ENCODE peak calls at places on chromosomes 13 and 19, in nine cellular contexts. R is GM12865, F is endothelial cell, E is kidney epithelial cell, Z is stomach, O is fibroblast of pulmonary artery, W is neural crest cell, X is lower lobe of right lung, V is IMR-90. L is an unnamed sample.

GRCh38 chr19:6161271-6161850 is 25.9 kb downstream of the ACSBG2 start:
- DNase-seq in R (peak; percentile 83), F (no peak), E (no peak), Z (no peak), O (no peak), W (no peak), X (peak; percentile 68), V (no peak), L (peak; percentile 92)

GRCh38 chr19:48975947-48976847 is 11.1 kb downstream of the FTL start:
- DNase-seq in R (peak; percentile 65), F (peak; percentile 47), E (no peak), Z (no peak), O (no peak), W (peak; percentile 41), X (no peak), V (no peak), L (peak; percentile 20)

GRCh38 chr19:55283548-55284393 is at the start of gene BRSK1:
- DNase-seq in R (no peak), F (peak; percentile 54), E (no peak), Z (peak; percentile 35), O (peak; percentile 60), W (peak; percentile 65), X (no peak), V (peak; percentile 61), L (no peak)

GRCh38 chr13:93023929-93024328 is 202.7 kb upstream of the GPC6 start:
- DNase-seq in R (no peak), F (no peak), E (no peak), Z (no peak), O (no peak), W (no peak), X (no peak), V (no peak), L (no peak)

GRCh38 chr19:47310819-47311218 is 1.2 kb downstream of the C5AR1 start:
- DNase-seq in R (no peak), F (no peak), E (no peak), Z (peak; percentile 54), O (peak; percentile 46), W (no peak), X (peak; percentile 84), V (peak; percentile 21), L (peak; percentile 94)

GRCh38 chr13:76723551-76724232 is 162.5 kb downstream of the KCTD12 start:
- DNase-seq in R (peak; percentile 56), F (no peak), E (peak; percentile 37), Z (no peak), O (peak; percentile 94), W (no peak), X (peak; percentile 55), V (peak; percentile 89), L (peak; percentile 48)

GRCh38 chr13:30647824-30648521 is 30.3 kb downstream of the USPL1 start:
- DNase-seq in R (no peak), F (no peak), E (no peak), Z (no peak), O (no peak), W (no peak), X (no peak), V (no peak), L (no peak)

GRCh38 chr13:70856706-70857105 is 748.5 kb upstream of the KLHL1 start:
- DNase-seq in R (no peak), F (no peak), E (no peak), Z (no peak), O (no peak), W (no peak), X (no peak), V (no peak), L (no peak)

GRCh38 chr19:2666344-2666994 is 36.0 kb downstream of the GNG7 start:
- DNase-seq in R (no peak), F (no peak), E (no peak), Z (no peak), O (no peak), W (no peak), X (no peak), V (no peak), L (no peak)

GRCh38 chr19:2661615-2662014 is 40.9 kb downstream of the GNG7 start:
- DNase-seq in R (peak; percentile 51), F (no peak), E (no peak), Z (no peak), O (no peak), W (no peak), X (no peak), V (no peak), L (no peak)

GRCh38 chr19:2659856-2660432 is 42.5 kb downstream of the GNG7 start:
- DNase-seq in R (no peak), F (no peak), E (no peak), Z (no peak), O (no peak), W (no peak), X (no peak), V (no peak), L (no peak)

GRCh38 chr19:2665103-2665502 is 37.4 kb downstream of the GNG7 start:
- DNase-seq in R (no peak), F (no peak), E (no peak), Z (no peak), O (no peak), W (no peak), X (no peak), V (no peak), L (no peak)

GRCh38 chr19:2663920-2664571 is 38.4 kb downstream of the GNG7 start:
- DNase-seq in R (peak; percentile 74), F (no peak), E (no peak), Z (peak; percentile 47), O (no peak), W (peak; percentile 14), X (no peak), V (no peak), L (no peak)
- TF ChIP-seq CTCF in R (peak; percentile 19), F (no peak), E (no peak), Z (no peak), O (peak; percentile 1), W (no peak), X (no peak), V (peak; percentile 15), L (no peak)

GRCh38 chr19:17079710-17080440 is 4.3 kb downstream of the MYO9B start:
- DNase-seq in R (peak; percentile 97), F (no peak), E (peak; percentile 97), Z (peak; percentile 74), O (peak; percentile 98), W (peak; percentile 65), X (peak; percentile 60), V (peak; percentile 99), L (peak; percentile 96)
- TF ChIP-seq CTCF in R (peak; percentile 60), F (no peak), E (peak; percentile 74), Z (peak; percentile 55), O (peak; percentile 84), W (no peak), X (peak; percentile 43), V (peak; percentile 85), L (peak; percentile 49)

GRCh38 chr19:42281175-42282035 is 12.4 kb downstream of the CIC start:
- DNase-seq in R (no peak), F (no peak), E (no peak), Z (no peak), O (peak; percentile 61), W (peak; percentile 34), X (no peak), V (peak; percentile 41), L (peak; percentile 44)
- TF ChIP-seq CTCF in R (no peak), F (no peak), E (no peak), Z (no peak), O (no peak), W (no peak), X (no peak), V (no peak), L (no peak)

DNA sequence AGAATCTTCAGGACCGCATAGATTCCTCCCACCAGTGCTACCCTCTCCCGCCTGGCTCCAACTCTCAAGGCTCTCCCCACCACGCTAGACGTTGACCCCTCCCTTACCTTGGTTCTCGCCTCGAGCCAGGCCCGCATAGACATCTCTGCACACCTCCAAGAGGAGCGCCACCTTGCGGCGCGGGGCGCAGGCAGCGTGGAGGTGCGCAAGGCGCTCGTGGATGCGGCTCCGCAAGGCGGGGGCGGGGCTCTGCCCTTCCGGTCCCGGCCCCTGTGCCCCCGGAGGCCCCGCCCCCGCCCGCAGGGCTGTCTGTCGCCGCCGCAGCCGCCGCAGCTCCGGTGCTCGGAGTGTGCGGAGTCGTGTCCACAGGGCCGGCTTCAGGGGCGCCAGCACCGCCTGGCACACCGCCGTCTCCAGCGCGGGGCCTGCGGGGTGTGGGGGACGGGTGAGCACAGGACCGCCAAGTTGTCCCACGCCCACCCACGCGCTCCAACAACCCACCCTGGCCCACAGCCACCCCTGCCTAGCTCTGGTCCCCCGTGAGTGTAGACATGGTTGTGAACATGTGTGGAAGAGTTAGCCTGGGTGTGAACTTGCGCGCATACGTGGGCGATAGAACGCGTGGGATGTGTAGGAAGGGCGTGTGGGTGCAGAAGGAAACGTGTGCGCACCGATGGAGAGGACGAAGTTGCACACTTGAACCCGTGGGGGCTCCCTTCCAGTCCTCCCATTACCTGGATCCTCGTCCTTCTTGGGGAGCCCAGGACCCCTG is 8.1 kb downstream of the RINL start:
- DNase-seq in R (peak; percentile 94), F (peak; percentile 68), E (no peak), Z (peak; percentile 95), O (peak; percentile 62), W (peak; percentile 61), X (peak; percentile 95), V (peak; percentile 45), L (peak; percentile 39)
- TF ChIP-seq CTCF in R (peak; percentile 90), F (peak; percentile 65), E (peak; percentile 71), Z (peak; percentile 86), O (peak; percentile 63), W (peak; percentile 76), X (peak; percentile 90), V (peak; percentile 65), L (peak; percentile 41)

GRCh38 chr19:21197589-21198295 is 55.9 kb downstream of the ZNF431 start:
- DNase-seq in R (no peak), F (no peak), E (no peak), Z (no peak), O (peak; percentile 62), W (no peak), X (no peak), V (peak; percentile 3), L (no peak)

DNA sequence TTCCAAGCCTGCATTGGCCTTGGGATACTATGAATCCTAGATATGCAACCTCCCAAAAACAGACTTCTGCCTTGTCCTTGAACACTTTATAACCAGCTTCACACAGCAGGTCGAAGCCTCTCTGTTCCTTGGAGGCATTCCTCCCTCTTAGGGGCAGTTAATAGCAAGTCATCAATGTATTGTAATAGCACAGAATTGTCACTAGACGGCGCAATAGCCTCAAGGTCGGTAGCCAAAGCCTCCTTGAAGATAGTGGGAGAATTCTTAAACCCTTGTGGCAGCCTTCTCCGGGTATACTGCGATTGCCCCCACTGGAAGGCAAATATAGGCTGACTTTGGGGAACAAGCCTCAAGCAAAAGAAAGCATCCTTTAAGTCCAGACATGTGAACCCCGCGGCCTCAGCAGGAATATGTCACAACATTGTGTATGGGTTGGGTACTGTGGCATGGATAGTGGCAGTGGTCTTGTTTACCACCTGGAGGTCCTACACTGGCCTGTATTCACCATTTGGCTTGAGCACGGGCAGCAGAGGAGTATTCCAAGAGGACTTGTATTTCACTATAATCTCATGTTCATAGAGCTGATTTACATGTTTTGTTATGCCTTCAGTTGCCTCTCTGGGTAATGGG is 61.1 kb downstream of the ZNF431 start:
- DNase-seq in R (peak; percentile 13), F (peak; percentile 54), E (no peak), Z (no peak), O (peak; percentile 29), W (peak; percentile 13), X (no peak), V (peak; percentile 14), L (peak; percentile 26)
- TF ChIP-seq CTCF in R (peak; percentile 25), F (peak; percentile 90), E (peak; percentile 27), Z (peak; percentile 55), O (peak; percentile 43), W (peak; percentile 72), X (peak; percentile 66), V (peak; percentile 47), L (peak; percentile 38)